ENCODE peak calls at places on chromosomes 7 and 10, in six cellular contexts. Z, J, A, D, Y and H are unnamed samples.

GRCh38 chr7:68433462-68433861 is 1164.8 kb upstream of the AUTS2 start:
- DNase-seq in Z (no peak), J (no peak), A (no peak), D (no peak), Y (no peak), H (no peak)

GRCh38 chr10:17736223-17736622 is 15.8 kb upstream of the TMEM236 start:
- DNase-seq in Z (no peak), J (no peak), A (no peak), D (no peak), Y (no peak), H (no peak)

GRCh38 chr10:6401066-6401465 is 179.0 kb downstream of the PRKCQ start:
- DNase-seq in Z (no peak), J (no peak), A (no peak), D (no peak), Y (no peak), H (no peak)

GRCh38 chr7:52826515-52826914 is 208.9 kb upstream of the POM121L12 start:
- DNase-seq in Z (no peak), J (no peak), A (no peak), D (no peak), Y (no peak), H (no peak)

GRCh38 chr7:17408245-17408903 is 109.9 kb downstream of the AHR start:
- DNase-seq in Z (no peak), J (peak; percentile 37), A (no peak), D (no peak), Y (no peak), H (peak; percentile 92)

GRCh38 chr7:45599851-45600706 is 25.9 kb downstream of the ADCY1 start:
- DNase-seq in Z (no peak), J (no peak), A (no peak), D (no peak), Y (no peak), H (no peak)

GRCh38 chr10:26682926-26683325 is 14.6 kb upstream of the PDSS1 start:
- DNase-seq in Z (no peak), J (no peak), A (no peak), D (no peak), Y (no peak), H (no peak)

GRCh38 chr10:52318822-52319464 is 4.9 kb downstream of the DKK1 start:
- DNase-seq in Z (no peak), J (no peak), A (no peak), D (no peak), Y (no peak), H (no peak)

GRCh38 chr10:62584216-62584615 is 210.0 kb downstream of the ZNF365 start:
- DNase-seq in Z (no peak), J (no peak), A (no peak), D (no peak), Y (no peak), H (no peak)

GRCh38 chr7:73851410-73852338 is 9.3 kb upstream of the TMEM270 start:
- DNase-seq in Z (no peak), J (no peak), A (no peak), D (no peak), Y (no peak), H (peak; percentile 96)

GRCh38 chr10:124543146-124543545 is 81.5 kb downstream of the LHPP start:
- DNase-seq in Z (no peak), J (no peak), A (no peak), D (no peak), Y (no peak), H (no peak)

GRCh38 chr7:115851291-115851690 is 179.3 kb downstream of the TFEC start:
- DNase-seq in Z (no peak), J (no peak), A (no peak), D (no peak), Y (peak; percentile 81), H (peak; percentile 9)

GRCh38 chr7:108015740-108016139 is 12.8 kb upstream of the LAMB1 start:
- DNase-seq in Z (no peak), J (no peak), A (no peak), D (no peak), Y (no peak), H (no peak)

GRCh38 chr7:13130321-13130720 is 442.9 kb downstream of the ARL4A start:
- DNase-seq in Z (no peak), J (no peak), A (no peak), D (no peak), Y (no peak), H (no peak)

GRCh38 chr7:74173074-74173473 is 1.1 kb upstream of the EIF4H start:
- DNase-seq in Z (no peak), J (peak; percentile 43), A (no peak), D (no peak), Y (peak; percentile 46), H (no peak)

GRCh38 chr7:107071129-107071528 is 26.6 kb downstream of the PRKAR2B start:
- DNase-seq in Z (no peak), J (no peak), A (no peak), D (no peak), Y (no peak), H (no peak)

GRCh38 chr10:78859769-78860168 is 209.0 kb upstream of the ZMIZ1 start:
- DNase-seq in Z (no peak), J (no peak), A (no peak), D (no peak), Y (no peak), H (no peak)
- H3K27me3 ChIP-seq in Z (no peaks in the 10 kb centered on the region), J (no peaks in the 10 kb centered on the region), A (no peaks in the 10 kb centered on the region), D (no peaks in the 10 kb centered on the region), Y (no peaks in the 10 kb centered on the region), H (no peaks in the 10 kb centered on the region)

GRCh38 chr7:150371996-150372270 is 3.3 kb downstream of the REPIN1 start:
- DNase-seq in Z (no peak), J (no peak), A (no peak), D (no peak), Y (no peak), H (no peak)

GRCh38 chr7:150368884-150369739 is 490 bp downstream of the REPIN1 start:
- DNase-seq in Z (peak; percentile 88), J (peak; percentile 67), A (peak; percentile 81), D (peak; percentile 89), Y (peak; percentile 94), H (peak; percentile 75)

GRCh38 chr7:150371131-150371995 is 2.7 kb downstream of the REPIN1 start:
- DNase-seq in Z (no peak), J (no peak), A (no peak), D (no peak), Y (no peak), H (no peak)

GRCh38 chr7:150369740-150370501 is 1.3 kb downstream of the REPIN1 start:
- DNase-seq in Z (no peak), J (no peak), A (no peak), D (no peak), Y (no peak), H (no peak)

DNA sequence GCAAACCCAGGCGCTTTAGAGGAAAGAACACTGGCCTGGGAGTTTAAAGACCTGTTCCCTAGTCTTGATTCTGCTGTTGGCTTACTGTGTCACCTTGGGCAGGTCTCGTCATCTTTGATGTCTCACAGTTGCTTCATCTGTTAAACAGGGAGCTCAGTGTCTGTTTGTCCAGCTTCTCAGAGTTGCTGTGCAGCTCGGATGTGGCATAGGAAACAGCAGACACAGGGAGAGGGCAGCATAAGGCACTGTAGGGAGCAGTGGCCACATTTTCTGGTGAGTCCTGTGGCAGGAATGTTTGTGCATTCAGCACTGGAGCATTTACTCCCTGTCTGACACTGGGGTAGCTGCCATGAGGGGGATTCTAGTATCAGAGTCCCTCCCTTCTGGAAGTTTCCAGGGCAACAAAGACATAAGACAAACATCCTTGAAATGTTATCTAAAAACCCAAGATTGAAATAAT is 2.0 kb downstream of the REPIN1 start:
- DNase-seq in Z (no peak), J (no peak), A (no peak), D (no peak), Y (no peak), H (no peak)
- H3K4me3 ChIP-seq in Z (no peak overlapping the region), J (no peak overlapping the region), A (peak overlapping the region; percentile 99), D (no peak overlapping the region), Y (peak overlapping the region; percentile 81), H (no peak overlapping the region)

GRCh38 chr10:121371836-121372235 is 226.4 kb downstream of the FGFR2 start:
- DNase-seq in Z (no peak), J (no peak), A (no peak), D (no peak), Y (no peak), H (no peak)
- H3K4me1 ChIP-seq in Z (no peaks in the 10 kb centered on the region), J (no peaks in the 10 kb centered on the region), A (no peaks in the 10 kb centered on the region), D (no peaks in the 10 kb centered on the region), Y (no peaks in the 10 kb centered on the region), H (no peaks in the 10 kb centered on the region)

GRCh38 chr7:142375710-142376313 is 118.0 kb upstream of the PRSS58 start:
- DNase-seq in Z (no peak), J (no peak), A (no peak), D (no peak), Y (peak; percentile 88), H (peak; percentile 13)

GRCh38 chr7:142379445-142379844 is 121.6 kb upstream of the PRSS58 start:
- DNase-seq in Z (no peak), J (no peak), A (no peak), D (no peak), Y (no peak), H (no peak)

GRCh38 chr7:142380064-142380463 is 122.2 kb upstream of the PRSS58 start:
- DNase-seq in Z (no peak), J (no peak), A (no peak), D (no peak), Y (no peak), H (no peak)

GRCh38 chr7:142377567-142377966 is 119.7 kb upstream of the PRSS58 start:
- DNase-seq in Z (no peak), J (no peak), A (no peak), D (no peak), Y (no peak), H (no peak)

DNA sequence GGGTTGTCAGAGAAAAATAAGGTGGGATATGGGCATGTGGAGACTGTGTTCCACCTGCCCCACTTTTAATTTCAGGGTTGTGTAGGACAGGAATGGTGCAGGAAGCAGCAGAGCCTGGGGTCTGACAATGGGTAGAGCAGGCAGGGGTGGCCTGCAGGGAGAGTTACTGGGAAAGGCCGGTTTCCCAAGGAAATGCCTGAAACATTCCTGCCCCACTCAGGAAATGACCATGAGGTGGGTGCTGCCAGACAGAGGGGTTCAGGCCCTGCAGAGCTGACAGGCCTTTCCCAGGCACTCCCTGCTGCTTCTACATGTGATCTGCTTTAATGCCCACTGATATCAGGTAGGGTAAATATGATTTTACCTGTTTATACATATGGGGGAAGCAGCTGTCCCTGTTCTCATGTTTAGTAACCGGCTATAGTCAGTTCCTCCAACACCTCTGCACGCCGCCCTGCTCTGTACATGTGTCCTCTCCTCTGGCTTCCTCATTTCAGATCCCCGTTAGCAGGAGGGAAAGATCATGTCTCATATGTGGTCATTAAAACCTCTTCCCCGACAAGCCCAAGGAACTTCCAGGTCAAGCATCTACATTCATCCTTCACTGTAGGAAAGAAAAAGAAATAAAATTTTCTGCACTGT is 118.6 kb upstream of the PRSS58 start:
- DNase-seq in Z (no peak), J (no peak), A (no peak), D (no peak), Y (no peak), H (no peak)
- H3K27me3 ChIP-seq in Z (no peaks in the 10 kb centered on the region), J (no peaks in the 10 kb centered on the region), A (peaks cover 5% of the 10 kb centered on the region), D (no peaks in the 10 kb centered on the region), Y (no peaks in the 10 kb centered on the region), H (no peaks in the 10 kb centered on the region)